ENCODE peak calls at places on chromosomes 11 and 22, in four cellular contexts. M is heart right ventricle, J is tibial nerve, A is neural progenitor cell. L is an unnamed sample.

GRCh38 chr11:8597182-8597581 is 3.2 kb upstream of the STK33 start:
- DNase-seq in J (no peak), A (no peak), M (no peak), L (no peak)

GRCh38 chr11:35288817-35289541 is 130.4 kb downstream of the SLC1A2 start:
- DNase-seq in M (no peak), A (no peak), J (no peak), L (no peak)

GRCh38 chr11:46117842-46118241 is 3.4 kb downstream of the PHF21A start:
- DNase-seq in M (no peak), A (no peak), J (no peak), L (no peak)

GRCh38 chr11:133082453-133082781 is 449.9 kb downstream of the OPCML start:
- DNase-seq in M (peak; percentile 58), J (peak; percentile 29), A (peak; percentile 68), L (peak; percentile 34)

GRCh38 chr11:68036717-68037239 is 2.0 kb upstream of the TCIRG1 start:
- DNase-seq in M (peak; percentile 63), A (no peak), J (no peak), L (peak; percentile 84)

GRCh38 chr11:116112031-116112935 is 608.1 kb upstream of the CADM1 start:
- DNase-seq in J (no peak), A (no peak), M (no peak), L (no peak)

GRCh38 chr11:93895106-93895862 is 44.9 kb upstream of the VSTM5 start:
- DNase-seq in A (peak; percentile 84), J (peak; percentile 40), M (peak; percentile 30), L (no peak)

GRCh38 chr22:18088825-18089568 is 11.2 kb downstream of the PEX26 start:
- DNase-seq in A (no peak), J (no peak), M (no peak), L (peak; percentile 65)

GRCh38 chr11:18012314-18012905 is 437 bp downstream of the SERGEF start:
- DNase-seq in J (peak; percentile 8), A (no peak), M (peak; percentile 16), L (peak; percentile 50)

GRCh38 chr11:2814751-2815150 is 70.8 kb downstream of the CDKN1C start:
- DNase-seq in J (no peak), A (no peak), M (no peak), L (peak; percentile 27)

GRCh38 chr11:28086569-28086968 is 21.4 kb downstream of the KIF18A start:
- DNase-seq in J (no peak), A (no peak), M (no peak), L (no peak)

GRCh38 chr11:131064373-131064991 is 148.2 kb upstream of the SNX19 start:
- DNase-seq in M (peak; percentile 31), A (peak; percentile 88), J (peak; percentile 52), L (peak; percentile 28)

GRCh38 chr22:29359469-29359868 is 28.9 kb downstream of the AP1B1 start:
- DNase-seq in M (peak; percentile 64), J (peak; percentile 33), A (peak; percentile 71), L (peak; percentile 66)

GRCh38 chr11:75240381-75241035 is at the start of gene TPBGL:
- DNase-seq in J (no peak), M (no peak), A (peak; percentile 70), L (no peak)

GRCh38 chr11:117187007-117187406 is 8.5 kb downstream of the SIDT2 start:
- DNase-seq in A (no peak), J (no peak), M (no peak), L (no peak)

GRCh38 chr11:84686726-84687125 is 940.4 kb downstream of the DLG2 start:
- DNase-seq in A (no peak), M (no peak), J (no peak), L (no peak)

GRCh38 chr22:17264321-17265052 is 45.3 kb upstream of the ADA2 start:
- DNase-seq in M (peak; percentile 57), A (peak; percentile 82), J (no peak), L (peak; percentile 52)

GRCh38 chr11:76369406-76369805 is 11.5 kb downstream of the THAP12 start:
- DNase-seq in A (no peak), M (no peak), J (no peak), L (no peak)

GRCh38 chr22:47275479-47276218 is 513.2 kb downstream of the TBC1D22A start:
- DNase-seq in A (no peak), J (no peak), M (no peak), L (no peak)

GRCh38 chr11:33412231-33412630 is 155.1 kb downstream of the HIPK3 start:
- DNase-seq in A (no peak), J (no peak), M (no peak), L (no peak)

GRCh38 chr22:45242778-45243191 is 2.1 kb upstream of the KIAA0930 start:
- DNase-seq in A (no peak), J (no peak), M (no peak), L (no peak)

GRCh38 chr11:60168306-60168705 is 14.6 kb downstream of the MS4A6A start:
- DNase-seq in J (no peak), M (no peak), A (no peak), L (peak; percentile 12)

GRCh38 chr11:60165946-60166345 is 16.9 kb downstream of the MS4A6A start:
- DNase-seq in J (no peak), A (no peak), M (no peak), L (no peak)

GRCh38 chr11:60170566-60170965 is 12.3 kb downstream of the MS4A6A start:
- DNase-seq in J (no peak), A (no peak), M (no peak), L (no peak)

GRCh38 chr11:60172011-60172410 is 10.9 kb downstream of the MS4A6A start:
- DNase-seq in J (no peak), M (no peak), A (no peak), L (no peak)

GRCh38 chr11:60169264-60169915 is 13.5 kb downstream of the MS4A6A start:
- DNase-seq in J (no peak), M (peak; percentile 64), A (peak; percentile 22), L (no peak)
- TF ChIP-seq CTCF in J (peak; percentile 8), M (peak; percentile 51), A (peak; percentile 36), L (peak; percentile 28)

GRCh38 chr22:20986365-20986764 is 4.3 kb downstream of the LZTR1 start:
- DNase-seq in M (no peak), J (no peak), A (no peak), L (no peak)
- H3K36me3 ChIP-seq in M (peaks cover 2% of the 10 kb centered on the region), J (no peaks in the 10 kb centered on the region), A (no peaks in the 10 kb centered on the region), L (peaks cover 71% of the 10 kb centered on the region)

GRCh38 chr11:63608353-63609345 is 5.6 kb downstream of the PLAAT3 start:
- DNase-seq in A (no peak), J (no peak), M (no peak), L (no peak)

GRCh38 chr11:63609536-63609935 is 4.7 kb downstream of the PLAAT3 start:
- DNase-seq in J (no peak), M (peak; percentile 56), A (no peak), L (peak; percentile 25)

GRCh38 chr11:63611395-63611747 is 2.9 kb downstream of the PLAAT3 start:
- DNase-seq in J (no peak), A (no peak), M (no peak), L (no peak)

GRCh38 chr11:63610604-63611394 is 3.4 kb downstream of the PLAAT3 start:
- DNase-seq in A (peak; percentile 65), J (no peak), M (peak; percentile 23), L (no peak)

GRCh38 chr11:63609971-63610580 is 4.2 kb downstream of the PLAAT3 start:
- DNase-seq in J (no peak), A (no peak), M (no peak), L (no peak)
- H3K4me3 ChIP-seq in J (peak overlapping the region; percentile 17), A (no peak overlapping the region), M (no peak overlapping the region), L (peak overlapping the region; percentile 25)

GRCh38 chr11:64007629-64008282 is 21.5 kb downstream of the OTUB1 start:
- DNase-seq in M (peak; percentile 72), A (peak; percentile 87), J (peak; percentile 65), L (peak; percentile 92)
- TF ChIP-seq CTCF in M (peak; percentile 11), A (peak; percentile 42), J (no peak), L (peak; percentile 27)

GRCh38 chr11:589798-590197 is 13.5 kb downstream of the PHRF1 start:
- DNase-seq in J (no peak), M (no peak), A (no peak), L (no peak)
- H3K36me3 ChIP-seq in J (peaks cover 2% of the 10 kb centered on the region), M (peaks cover 31% of the 10 kb centered on the region), A (no peaks in the 10 kb centered on the region), L (peaks cover 95% of the 10 kb centered on the region)

GRCh38 chr11:12170984-12171383 is 60.6 kb downstream of the MICAL2 start:
- DNase-seq in M (peak; percentile 38), J (peak; percentile 60), A (no peak), L (peak; percentile 59)
- H3K4me3 ChIP-seq in M (no peak overlapping the region), J (no peak overlapping the region), A (no peak overlapping the region), L (no peak overlapping the region)

GRCh38 chr11:126862664-126863247 is 137.8 kb downstream of the KIRREL3 start:
- DNase-seq in M (no peak), J (no peak), A (peak; percentile 48), L (no peak)
- TF ChIP-seq CTCF in M (no peak), J (no peak), A (peak; percentile 46), L (no peak)

DNA sequence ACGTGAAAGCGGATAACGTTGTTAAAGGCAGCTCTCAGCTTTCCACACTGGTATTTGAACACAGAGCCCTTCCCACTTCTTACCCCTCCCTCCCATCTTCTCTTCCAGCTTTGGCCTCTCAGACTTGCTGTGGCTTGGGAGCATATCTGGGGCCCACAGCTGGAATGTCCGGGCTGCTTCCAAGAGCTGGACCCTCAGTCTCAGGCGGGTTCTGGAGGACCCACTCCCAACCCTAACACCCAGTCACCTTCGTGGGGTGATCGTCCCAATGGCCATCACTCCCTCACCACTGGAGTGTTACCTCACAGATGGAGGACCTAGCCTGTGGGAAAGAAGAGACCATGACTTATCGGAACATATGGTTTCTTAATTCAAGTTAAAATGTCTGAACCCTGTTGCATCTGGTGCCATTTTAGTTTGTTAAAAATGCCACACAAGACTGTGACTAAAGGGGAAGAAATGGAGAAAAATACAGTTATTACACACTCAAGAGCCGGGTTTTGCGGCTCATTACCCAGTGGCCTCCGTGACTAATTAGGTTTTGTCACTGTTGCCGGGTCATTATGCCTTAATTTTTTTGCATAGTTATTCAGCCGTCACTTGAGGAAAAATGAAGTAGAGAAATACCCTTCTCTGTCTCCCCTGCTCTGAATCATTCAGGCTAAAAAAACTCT is 87.4 kb upstream of the HTATIP2 start:
- DNase-seq in J (no peak), A (peak; percentile 29), M (no peak), L (no peak)
- H3K36me3 ChIP-seq in J (no peaks in the 10 kb centered on the region), A (no peaks in the 10 kb centered on the region), M (no peaks in the 10 kb centered on the region), L (no peaks in the 10 kb centered on the region)

GRCh38 chr11:134761361-134761760 is 349.3 kb upstream of the B3GAT1 start:
- DNase-seq in J (no peak), M (no peak), A (no peak), L (no peak)
- H3K4me3 ChIP-seq in J (no peak overlapping the region), M (no peak overlapping the region), A (no peak overlapping the region), L (no peak overlapping the region)

DNA sequence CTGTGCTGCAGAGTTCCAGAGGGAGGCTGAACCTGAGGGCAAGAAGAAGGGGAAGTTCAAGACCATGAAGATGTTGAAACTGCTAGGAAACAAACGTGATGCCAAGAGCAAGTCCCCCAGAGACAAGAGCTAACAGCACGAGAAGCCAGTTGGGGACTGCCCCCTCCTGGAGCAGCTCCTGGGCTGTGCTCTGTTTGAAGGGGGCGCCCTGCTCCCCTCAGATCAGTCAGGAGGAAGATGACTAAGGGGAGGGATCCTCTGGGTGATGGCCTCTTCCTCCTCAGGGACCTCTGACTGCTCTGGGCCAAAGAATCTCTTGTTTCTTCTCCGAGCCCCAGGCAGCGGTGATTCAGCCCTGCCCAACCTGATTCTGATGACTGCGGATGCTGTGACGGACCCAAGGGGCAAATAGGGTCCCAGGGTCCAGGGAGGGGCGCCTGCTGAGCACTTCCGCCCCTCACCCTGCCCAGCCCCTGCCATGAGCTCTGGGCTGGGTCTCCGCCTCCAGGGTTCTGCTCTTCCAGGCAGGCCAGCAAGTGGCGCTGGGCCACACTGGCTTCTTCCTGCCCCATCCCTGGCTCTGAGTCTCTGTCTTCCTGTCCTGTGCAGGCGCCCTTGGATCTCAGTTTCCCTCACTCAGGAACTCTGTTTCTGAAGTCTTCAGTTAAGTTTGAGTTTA is 12.6 kb downstream of the C22orf23 start:
- DNase-seq in J (peak; percentile 41), A (no peak), M (no peak), L (no peak)
- TF ChIP-seq CTCF in J (no peak), A (no peak), M (no peak), L (no peak)

L was measured in psoas muscle.